ENCODE peak calls at places on chromosome 2, in five cellular contexts. F is IMR-90, C is heart left ventricle, Y is A549, L is testis. K is an unnamed sample.

GRCh38 chr2:165469417-165469816 is at the start of gene CSRNP3:
- DNase-seq in F (peak), C (peak), Y (peak), L (peak), K (peak)

GRCh38 chr2:180012523-180012922 is 5.4 kb upstream of the CWC22 start:
- DNase-seq in F (peak), C (no peak), Y (no peak), L (no peak), K (no peak)

GRCh38 chr2:201964631-201965206 is 68.9 kb upstream of the FZD7 start:
- DNase-seq in F (no peak), C (no peak), Y (no peak), L (no peak), K (no peak)

GRCh38 chr2:154836622-154837021 is 138.1 kb downstream of the KCNJ3 start:
- DNase-seq in F (no peak), C (no peak), Y (no peak), L (no peak), K (no peak)

GRCh38 chr2:27954771-27955384 is 64.3 kb downstream of the BABAM2 start:
- DNase-seq in F (peak), C (peak), Y (peak), L (peak), K (peak)

GRCh38 chr2:160918909-160919503 is 241.2 kb upstream of the TANK start:
- DNase-seq in F (peak), C (peak), Y (peak), L (peak), K (peak)

GRCh38 chr2:215811409-215812355 is 201.7 kb downstream of the MREG start:
- DNase-seq in F (no peak), C (no peak), Y (no peak), L (no peak), K (no peak)

GRCh38 chr2:100857915-100858314 is 38.0 kb downstream of the NPAS2 start:
- DNase-seq in F (peak), C (no peak), Y (no peak), L (no peak), K (no peak)

GRCh38 chr2:220043993-220044335 is 416.5 kb downstream of the SLC4A3 start:
- DNase-seq in F (no peak), C (no peak), Y (no peak), L (no peak), K (no peak)

GRCh38 chr2:239682518-239682917 is 281.7 kb upstream of the HDAC4 start:
- DNase-seq in F (no peak), C (no peak), Y (no peak), L (no peak), K (no peak)

DNA sequence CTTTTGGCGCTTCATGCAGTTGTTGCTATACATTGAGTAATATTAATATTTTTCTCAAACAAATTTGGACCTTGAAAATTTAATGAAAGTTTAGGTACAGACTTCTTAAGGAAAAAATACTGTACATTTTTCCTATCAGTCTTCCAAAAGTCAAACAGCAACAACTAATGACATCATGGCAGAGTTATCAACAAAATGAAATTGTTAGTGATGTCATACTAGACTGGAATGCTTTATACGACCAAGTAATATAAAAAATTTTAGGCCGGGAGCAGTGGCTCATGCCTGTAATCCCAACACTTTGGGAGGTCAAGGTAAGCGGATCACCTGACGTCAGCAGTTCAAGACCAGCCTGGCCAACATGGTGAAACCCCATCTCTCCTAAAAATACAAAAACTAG is 12.0 kb upstream of the STPG4 start:
- DNase-seq in F (no peak), C (no peak), Y (no peak), L (no peak), K (no peak)
- H3K4me3 ChIP-seq in F (no peak), C (no peak), Y (no peak), L (no peak), K (no peak)

DNA sequence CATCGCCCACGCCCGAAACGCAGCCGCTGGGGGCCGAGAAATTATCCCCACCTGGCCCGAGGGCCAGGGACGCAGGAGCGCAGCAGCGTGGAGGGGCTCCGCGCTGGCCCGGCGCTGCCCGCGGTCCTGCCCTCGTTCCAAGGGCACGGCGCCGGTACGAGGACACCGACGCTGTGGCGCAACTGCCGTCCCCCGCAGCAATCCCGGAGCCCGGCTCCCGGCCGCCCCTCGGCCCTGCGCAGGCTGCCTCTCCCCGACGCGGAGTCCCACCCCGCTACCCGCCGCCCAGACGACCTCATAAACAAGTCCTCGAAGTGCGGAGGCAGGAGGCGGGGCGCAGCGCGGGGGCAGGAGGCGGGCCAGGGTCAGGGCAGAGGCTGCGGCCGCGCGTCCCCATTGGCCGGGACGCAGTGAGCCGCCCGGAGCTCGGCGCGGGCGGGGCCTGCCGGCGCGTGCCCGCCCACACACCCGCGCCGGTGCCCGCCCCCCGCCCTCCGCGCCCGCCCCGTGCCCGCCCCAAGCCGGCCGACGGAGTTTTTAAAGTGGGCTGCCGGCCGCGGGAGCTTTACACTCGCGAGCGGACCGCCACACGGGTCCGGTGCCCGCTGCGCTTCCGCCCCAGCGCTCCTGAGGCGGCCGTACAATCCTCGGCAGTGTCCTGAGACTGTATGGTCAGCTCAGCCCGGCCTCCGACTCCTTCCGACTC is at the start of gene EPAS1:
- DNase-seq in F (peak), C (peak), Y (peak), L (peak), K (peak)
- H3K27ac ChIP-seq in F (peak), C (peak), Y (peak), L (peak), K (peak)

DNA sequence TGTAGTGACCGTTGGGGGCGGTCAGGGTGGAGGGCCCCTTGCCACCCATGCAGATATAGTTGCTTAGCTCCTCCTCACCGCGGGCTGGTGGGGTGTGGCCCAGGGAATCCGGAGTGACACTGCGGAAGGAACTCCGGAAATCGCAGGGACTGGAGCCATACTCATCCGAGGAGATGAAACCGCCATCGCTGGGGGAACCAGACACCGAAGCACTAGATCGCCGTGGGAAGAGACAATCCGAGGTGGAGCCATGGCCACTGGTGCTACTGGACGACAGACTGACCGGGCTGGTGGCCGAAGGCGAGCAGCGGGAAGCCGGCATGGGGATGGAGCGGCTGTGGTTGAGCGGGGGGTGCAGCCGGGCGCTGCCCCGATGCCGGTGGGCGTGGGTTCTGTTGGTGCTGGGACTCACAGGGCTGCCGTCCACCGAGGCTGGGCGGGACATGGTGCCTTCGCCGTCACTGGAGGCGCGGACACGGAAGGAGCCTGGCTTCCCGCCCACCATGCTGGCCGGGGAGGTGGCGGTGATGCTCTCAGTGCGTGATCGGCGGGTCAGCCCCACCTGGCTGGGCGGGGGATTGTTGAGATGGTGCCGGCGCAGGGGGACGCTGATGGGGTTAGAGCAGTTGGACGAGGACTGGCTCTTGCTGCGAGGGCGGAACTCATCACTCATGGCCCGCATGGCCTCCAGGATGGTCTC is 2.2 kb downstream of the IRS1 start:
- DNase-seq in F (peak), C (peak), Y (no peak), L (no peak), K (peak)
- TF ChIP-seq POLR2A in F (peak), C (no peak), Y (no peak), L (no peak), K (no peak)

DNA sequence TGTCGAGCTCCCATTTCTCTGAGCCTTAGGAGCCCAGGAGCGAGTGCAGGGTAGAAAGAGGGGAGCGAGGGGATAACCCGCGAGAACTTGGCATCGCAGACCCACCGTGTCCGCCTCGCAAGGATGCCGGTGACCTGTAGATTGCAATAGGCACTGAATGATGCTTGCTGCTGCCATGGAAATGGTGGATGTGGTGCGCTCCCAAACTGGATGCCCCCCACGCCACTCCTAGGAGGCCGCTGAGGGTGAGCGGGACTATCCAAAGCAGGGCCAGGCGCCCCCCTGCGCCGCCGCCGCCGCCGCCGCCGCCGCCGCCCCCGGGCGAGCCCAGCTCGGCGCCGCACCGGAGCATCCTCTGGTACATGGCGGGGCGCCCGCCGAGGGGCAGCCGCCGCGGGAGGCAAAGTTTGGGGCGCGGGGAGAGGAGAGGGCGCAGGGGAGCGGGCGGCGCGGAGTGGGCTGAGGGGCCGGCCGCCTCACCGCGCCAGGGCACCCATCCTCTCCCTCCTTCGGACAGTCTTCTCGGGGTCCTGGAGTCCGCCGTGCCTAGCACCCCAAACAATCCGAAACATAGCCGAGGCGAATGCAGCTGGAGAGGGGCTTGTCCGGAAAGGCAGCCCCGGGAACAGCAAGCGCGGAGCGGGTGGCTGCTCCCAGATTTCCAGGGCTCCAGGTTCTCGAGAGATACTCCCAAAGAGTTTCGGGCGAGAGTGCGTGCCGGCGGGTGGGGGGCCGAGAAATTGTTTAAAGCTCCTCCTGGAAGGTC is 685.2 kb downstream of the NRXN1 start:
- DNase-seq in F (no peak), C (no peak), Y (no peak), L (no peak), K (no peak)
- H3K4me3 ChIP-seq in F (no peak), C (peak), Y (no peak), L (no peak), K (no peak)

GRCh38 chr2:20915271-20915670 is 92.4 kb upstream of the LDAH start:
- DNase-seq in F (no peak), C (no peak), Y (no peak), L (no peak), K (no peak)
- H3K27ac ChIP-seq in F (no peak), C (no peak), Y (no peak), L (no peak), K (no peak)

GRCh38 chr2:170180031-170180566 is 2.2 kb downstream of the MYO3B start:
- DNase-seq in F (no peak), C (no peak), Y (no peak), L (no peak), K (no peak)
- TF ChIP-seq POLR2A in F (no peak), C (no peak), Y (no peak), L (no peak), K (no peak)

DNA sequence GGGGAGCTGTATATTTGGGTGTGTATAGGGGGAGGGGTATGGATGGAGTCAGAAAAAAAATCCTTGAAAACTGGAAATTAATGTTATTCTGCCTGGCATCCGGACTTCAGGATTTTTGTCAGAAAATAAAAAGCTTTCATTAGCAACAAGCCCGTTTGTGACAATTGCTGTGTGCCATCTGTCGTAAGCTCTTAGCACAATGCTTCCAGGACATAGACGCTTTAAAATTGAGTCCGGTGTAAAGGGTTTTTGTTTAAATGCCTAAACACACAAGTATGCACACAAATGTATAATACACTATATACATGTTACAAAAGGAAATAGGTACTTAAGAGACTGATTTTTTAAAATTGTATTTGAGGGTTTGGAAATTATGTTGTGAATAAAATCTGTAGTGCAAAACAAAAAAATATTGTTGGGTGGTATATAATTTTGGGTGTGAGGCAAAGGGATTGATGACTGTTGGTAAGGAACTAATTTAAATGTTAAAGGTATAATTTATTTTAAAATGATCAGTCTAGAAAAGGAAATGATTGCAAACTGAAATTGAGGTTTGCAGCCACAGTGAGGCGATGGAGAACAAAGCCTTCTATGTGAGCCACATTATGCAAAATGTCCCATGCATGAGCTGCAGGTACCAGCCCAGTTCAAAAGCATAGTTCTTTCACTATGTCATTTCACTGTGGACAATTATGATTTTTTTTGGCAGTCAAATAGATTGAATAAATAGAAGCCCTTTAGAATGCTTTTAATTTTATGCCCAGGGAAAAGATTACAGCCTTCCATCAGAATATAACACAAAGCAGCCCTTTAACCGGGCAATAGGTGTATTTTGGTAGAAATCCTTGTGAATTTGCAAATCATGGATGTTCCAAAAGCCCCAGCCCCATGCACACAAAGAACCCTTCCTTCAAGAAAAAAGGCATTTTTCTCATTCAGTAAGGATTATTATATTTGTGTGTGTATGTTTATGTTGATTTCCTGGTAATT is 1.5 kb downstream of the MAP2 start:
- DNase-seq in F (peak), C (peak), Y (peak), L (peak), K (no peak)
- H3K4me3 ChIP-seq in F (no peak), C (peak), Y (peak), L (peak), K (peak)